ENCODE peak calls at places on chromosomes 12 and 14, in ten cellular contexts. One of them, this sample, is unnamed.
A peak's percentile ranks its signal among the peaks of the same experiment; 100 is the strongest.

GRCh38 chr12:22881878-22882277 is 256.9 kb downstream of the ETNK1 start:
- DNase-seq in fibroblast of the aortic adventitia: no peak
- DNase-seq in right lobe of liver: no peak
- DNase-seq in dorsolateral prefrontal cortex: no peak
- DNase-seq in SK-N-SH: no peak
- DNase-seq in ovary: no peak
- DNase-seq in nephron progenitor cell: no peak
- DNase-seq in activated CD8-positive, alpha-beta T cell treated with anti-CD3 and anti-CD28 coated beads for 36 hours: no peak
- DNase-seq in neural progenitor cell: no peak
- DNase-seq in transverse colon: no peak
- DNase-seq in this sample: no peak

GRCh38 chr14:51520087-51520486 is 131.6 kb upstream of the FRMD6 start:
- DNase-seq in activated CD8-positive, alpha-beta T cell treated with anti-CD3 and anti-CD28 coated beads for 36 hours: no peak
- DNase-seq in fibroblast of the aortic adventitia: peak; percentile 72
- DNase-seq in dorsolateral prefrontal cortex: no peak
- DNase-seq in right lobe of liver: no peak
- DNase-seq in SK-N-SH: no peak
- DNase-seq in neural progenitor cell: no peak
- DNase-seq in nephron progenitor cell: no peak
- DNase-seq in transverse colon: no peak
- DNase-seq in ovary: no peak
- DNase-seq in this sample: no peak

GRCh38 chr14:91327201-91327600 is 82.7 kb upstream of the GPR68 start:
- DNase-seq in right lobe of liver: no peak
- DNase-seq in transverse colon: no peak
- DNase-seq in nephron progenitor cell: no peak
- DNase-seq in dorsolateral prefrontal cortex: no peak
- DNase-seq in SK-N-SH: no peak
- DNase-seq in ovary: no peak
- DNase-seq in activated CD8-positive, alpha-beta T cell treated with anti-CD3 and anti-CD28 coated beads for 36 hours: no peak
- DNase-seq in fibroblast of the aortic adventitia: no peak
- DNase-seq in neural progenitor cell: no peak
- DNase-seq in this sample: no peak

GRCh38 chr12:18677189-18677588 is 60.6 kb downstream of the PLCZ1 start:
- DNase-seq in transverse colon: no peak
- DNase-seq in activated CD8-positive, alpha-beta T cell treated with anti-CD3 and anti-CD28 coated beads for 36 hours: no peak
- DNase-seq in fibroblast of the aortic adventitia: peak; percentile 58
- DNase-seq in SK-N-SH: no peak
- DNase-seq in ovary: no peak
- DNase-seq in right lobe of liver: no peak
- DNase-seq in dorsolateral prefrontal cortex: no peak
- DNase-seq in neural progenitor cell: no peak
- DNase-seq in nephron progenitor cell: no peak
- DNase-seq in this sample: no peak

GRCh38 chr14:103679351-103679750 is 35.9 kb downstream of the XRCC3 start:
- DNase-seq in right lobe of liver: peak; percentile 69
- DNase-seq in fibroblast of the aortic adventitia: no peak
- DNase-seq in SK-N-SH: peak; percentile 74
- DNase-seq in ovary: no peak
- DNase-seq in dorsolateral prefrontal cortex: no peak
- DNase-seq in neural progenitor cell: peak; percentile 51
- DNase-seq in activated CD8-positive, alpha-beta T cell treated with anti-CD3 and anti-CD28 coated beads for 36 hours: peak; percentile 71
- DNase-seq in transverse colon: peak; percentile 51
- DNase-seq in nephron progenitor cell: no peak
- DNase-seq in this sample: peak; percentile 79

GRCh38 chr12:87801860-87802720 is 227.1 kb downstream of the C12orf50 start:
- DNase-seq in activated CD8-positive, alpha-beta T cell treated with anti-CD3 and anti-CD28 coated beads for 36 hours: no peak
- DNase-seq in neural progenitor cell: no peak
- DNase-seq in dorsolateral prefrontal cortex: no peak
- DNase-seq in ovary: no peak
- DNase-seq in nephron progenitor cell: no peak
- DNase-seq in SK-N-SH: no peak
- DNase-seq in fibroblast of the aortic adventitia: peak; percentile 59
- DNase-seq in transverse colon: no peak
- DNase-seq in right lobe of liver: no peak
- DNase-seq in this sample: no peak

GRCh38 chr12:65500121-65500846 is 221.8 kb downstream of the MSRB3 start:
- DNase-seq in transverse colon: no peak
- DNase-seq in ovary: no peak
- DNase-seq in SK-N-SH: no peak
- DNase-seq in dorsolateral prefrontal cortex: no peak
- DNase-seq in activated CD8-positive, alpha-beta T cell treated with anti-CD3 and anti-CD28 coated beads for 36 hours: no peak
- DNase-seq in neural progenitor cell: no peak
- DNase-seq in nephron progenitor cell: no peak
- DNase-seq in fibroblast of the aortic adventitia: peak; percentile 70
- DNase-seq in right lobe of liver: no peak
- DNase-seq in this sample: no peak

GRCh38 chr12:62640910-62641448 is 174.4 kb downstream of the MON2 start:
- DNase-seq in SK-N-SH: no peak
- DNase-seq in neural progenitor cell: no peak
- DNase-seq in activated CD8-positive, alpha-beta T cell treated with anti-CD3 and anti-CD28 coated beads for 36 hours: peak; percentile 72
- DNase-seq in fibroblast of the aortic adventitia: no peak
- DNase-seq in transverse colon: no peak
- DNase-seq in nephron progenitor cell: no peak
- DNase-seq in dorsolateral prefrontal cortex: no peak
- DNase-seq in ovary: no peak
- DNase-seq in right lobe of liver: no peak
- DNase-seq in this sample: peak; percentile 69

GRCh38 chr12:98606367-98606985 is 13.0 kb downstream of the SLC25A3 start:
- DNase-seq in fibroblast of the aortic adventitia: no peak
- DNase-seq in SK-N-SH: no peak
- DNase-seq in nephron progenitor cell: no peak
- DNase-seq in right lobe of liver: no peak
- DNase-seq in activated CD8-positive, alpha-beta T cell treated with anti-CD3 and anti-CD28 coated beads for 36 hours: no peak
- DNase-seq in transverse colon: no peak
- DNase-seq in ovary: no peak
- DNase-seq in neural progenitor cell: no peak
- DNase-seq in dorsolateral prefrontal cortex: no peak
- DNase-seq in this sample: no peak
- TF ChIP-seq CTCF in fibroblast of the aortic adventitia: no peak
- TF ChIP-seq CTCF in SK-N-SH: peak; percentile 32
- TF ChIP-seq CTCF in nephron progenitor cell: no peak
- TF ChIP-seq CTCF in right lobe of liver: no peak
- TF ChIP-seq CTCF in activated CD8-positive, alpha-beta T cell treated with anti-CD3 and anti-CD28 coated beads for 36 hours: no peak
- TF ChIP-seq CTCF in transverse colon: no peak
- TF ChIP-seq CTCF in ovary: no peak
- TF ChIP-seq CTCF in neural progenitor cell: no peak
- TF ChIP-seq CTCF in dorsolateral prefrontal cortex: no peak
- TF ChIP-seq CTCF in this sample: peak; percentile 22

DNA sequence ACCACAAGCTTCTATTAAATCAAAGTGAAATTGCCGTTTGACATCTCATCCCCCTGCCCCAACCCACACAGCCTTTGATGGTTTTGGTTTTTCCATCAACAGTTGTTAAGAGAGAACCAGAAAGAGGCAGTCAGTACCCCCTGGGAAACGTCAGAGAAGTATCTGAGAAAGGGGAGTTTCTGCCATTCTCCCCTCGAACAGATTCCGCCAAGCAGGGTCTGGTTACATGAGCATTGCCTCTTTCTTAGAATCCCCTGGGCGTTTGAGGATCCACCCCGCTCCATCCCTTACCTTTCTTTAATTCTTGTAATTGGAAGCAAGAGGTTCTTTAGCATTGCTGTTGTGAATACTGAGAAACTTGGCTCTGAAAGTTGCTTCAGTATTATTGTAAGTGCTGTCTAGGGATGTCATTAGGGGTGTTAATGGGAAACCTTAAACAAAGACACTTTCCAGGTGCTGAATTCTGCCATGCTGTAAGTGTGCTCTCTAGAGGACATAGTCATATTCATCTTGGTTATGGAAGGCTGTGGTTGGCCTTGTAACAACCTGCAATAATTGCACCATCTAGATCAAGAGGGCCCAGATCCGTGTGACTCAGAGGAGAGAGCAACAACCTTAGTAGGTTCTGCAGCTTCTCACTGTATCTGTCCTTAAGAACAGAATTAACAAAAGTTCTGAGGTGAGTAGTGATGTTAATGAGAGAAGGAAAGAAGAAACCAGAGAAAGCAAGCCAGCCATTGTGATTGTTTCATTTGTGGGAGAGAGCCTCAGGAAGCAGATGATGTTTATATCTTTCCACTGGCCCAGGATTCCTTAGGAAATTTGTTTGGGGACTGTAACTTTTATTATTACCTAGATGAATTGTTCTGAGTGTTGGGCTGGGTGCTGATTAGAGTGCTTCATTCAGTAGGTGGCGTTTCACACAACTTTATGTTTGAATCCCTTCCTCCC is 8.9 kb downstream of the TMBIM6 start:
- DNase-seq in transverse colon: no peak
- DNase-seq in dorsolateral prefrontal cortex: no peak
- DNase-seq in right lobe of liver: no peak
- DNase-seq in SK-N-SH: no peak
- DNase-seq in activated CD8-positive, alpha-beta T cell treated with anti-CD3 and anti-CD28 coated beads for 36 hours: peak; percentile 85
- DNase-seq in fibroblast of the aortic adventitia: peak; percentile 86
- DNase-seq in neural progenitor cell: peak; percentile 14
- DNase-seq in ovary: no peak
- DNase-seq in nephron progenitor cell: no peak
- DNase-seq in this sample: no peak
- TF ChIP-seq CTCF in transverse colon: no peak
- TF ChIP-seq CTCF in dorsolateral prefrontal cortex: no peak
- TF ChIP-seq CTCF in right lobe of liver: no peak
- TF ChIP-seq CTCF in SK-N-SH: no peak
- TF ChIP-seq CTCF in activated CD8-positive, alpha-beta T cell treated with anti-CD3 and anti-CD28 coated beads for 36 hours: no peak
- TF ChIP-seq CTCF in fibroblast of the aortic adventitia: no peak
- TF ChIP-seq CTCF in neural progenitor cell: no peak
- TF ChIP-seq CTCF in ovary: no peak
- TF ChIP-seq CTCF in nephron progenitor cell: no peak
- TF ChIP-seq CTCF in this sample: peak; percentile 21

GRCh38 chr14:58133739-58134138 is 18.3 kb downstream of the ARMH4 start:
- DNase-seq in dorsolateral prefrontal cortex: no peak
- DNase-seq in nephron progenitor cell: no peak
- DNase-seq in right lobe of liver: no peak
- DNase-seq in SK-N-SH: no peak
- DNase-seq in ovary: no peak
- DNase-seq in fibroblast of the aortic adventitia: peak; percentile 54
- DNase-seq in transverse colon: no peak
- DNase-seq in neural progenitor cell: no peak
- DNase-seq in activated CD8-positive, alpha-beta T cell treated with anti-CD3 and anti-CD28 coated beads for 36 hours: no peak
- DNase-seq in this sample: no peak

GRCh38 chr14:58128416-58128815 is 23.6 kb downstream of the ARMH4 start:
- DNase-seq in neural progenitor cell: no peak
- DNase-seq in right lobe of liver: no peak
- DNase-seq in nephron progenitor cell: no peak
- DNase-seq in dorsolateral prefrontal cortex: no peak
- DNase-seq in transverse colon: no peak
- DNase-seq in activated CD8-positive, alpha-beta T cell treated with anti-CD3 and anti-CD28 coated beads for 36 hours: no peak
- DNase-seq in SK-N-SH: no peak
- DNase-seq in ovary: no peak
- DNase-seq in fibroblast of the aortic adventitia: no peak
- DNase-seq in this sample: no peak

GRCh38 chr14:58130121-58130782 is 21.8 kb downstream of the ARMH4 start:
- DNase-seq in transverse colon: no peak
- DNase-seq in ovary: no peak
- DNase-seq in nephron progenitor cell: no peak
- DNase-seq in right lobe of liver: no peak
- DNase-seq in dorsolateral prefrontal cortex: no peak
- DNase-seq in neural progenitor cell: no peak
- DNase-seq in fibroblast of the aortic adventitia: no peak
- DNase-seq in activated CD8-positive, alpha-beta T cell treated with anti-CD3 and anti-CD28 coated beads for 36 hours: no peak
- DNase-seq in SK-N-SH: no peak
- DNase-seq in this sample: no peak

GRCh38 chr14:58131386-58131785 is 20.6 kb downstream of the ARMH4 start:
- DNase-seq in ovary: no peak
- DNase-seq in neural progenitor cell: no peak
- DNase-seq in dorsolateral prefrontal cortex: no peak
- DNase-seq in transverse colon: no peak
- DNase-seq in SK-N-SH: no peak
- DNase-seq in activated CD8-positive, alpha-beta T cell treated with anti-CD3 and anti-CD28 coated beads for 36 hours: no peak
- DNase-seq in fibroblast of the aortic adventitia: peak; percentile 16
- DNase-seq in nephron progenitor cell: no peak
- DNase-seq in right lobe of liver: no peak
- DNase-seq in this sample: no peak

GRCh38 chr14:58129208-58129607 is 22.8 kb downstream of the ARMH4 start:
- DNase-seq in activated CD8-positive, alpha-beta T cell treated with anti-CD3 and anti-CD28 coated beads for 36 hours: no peak
- DNase-seq in right lobe of liver: no peak
- DNase-seq in nephron progenitor cell: no peak
- DNase-seq in ovary: no peak
- DNase-seq in neural progenitor cell: no peak
- DNase-seq in dorsolateral prefrontal cortex: no peak
- DNase-seq in SK-N-SH: no peak
- DNase-seq in transverse colon: no peak
- DNase-seq in fibroblast of the aortic adventitia: no peak
- DNase-seq in this sample: no peak
- TF ChIP-seq CTCF in activated CD8-positive, alpha-beta T cell treated with anti-CD3 and anti-CD28 coated beads for 36 hours: no peak
- TF ChIP-seq CTCF in right lobe of liver: peak; percentile 21
- TF ChIP-seq CTCF in nephron progenitor cell: no peak
- TF ChIP-seq CTCF in ovary: no peak
- TF ChIP-seq CTCF in neural progenitor cell: peak; percentile 39
- TF ChIP-seq CTCF in dorsolateral prefrontal cortex: no peak
- TF ChIP-seq CTCF in SK-N-SH: peak; percentile 43
- TF ChIP-seq CTCF in transverse colon: no peak
- TF ChIP-seq CTCF in fibroblast of the aortic adventitia: peak; percentile 16
- TF ChIP-seq CTCF in this sample: no peak

GRCh38 chr14:71231521-71232393 is 324.5 kb downstream of the PCNX1 start:
- DNase-seq in nephron progenitor cell: no peak
- DNase-seq in activated CD8-positive, alpha-beta T cell treated with anti-CD3 and anti-CD28 coated beads for 36 hours: peak; percentile 22
- DNase-seq in transverse colon: no peak
- DNase-seq in dorsolateral prefrontal cortex: no peak
- DNase-seq in neural progenitor cell: no peak
- DNase-seq in fibroblast of the aortic adventitia: no peak
- DNase-seq in SK-N-SH: peak; percentile 19
- DNase-seq in ovary: no peak
- DNase-seq in right lobe of liver: no peak
- DNase-seq in this sample: peak; percentile 39

GRCh38 chr14:71228711-71229110 is 321.5 kb downstream of the PCNX1 start:
- DNase-seq in right lobe of liver: no peak
- DNase-seq in neural progenitor cell: no peak
- DNase-seq in transverse colon: no peak
- DNase-seq in ovary: no peak
- DNase-seq in SK-N-SH: no peak
- DNase-seq in dorsolateral prefrontal cortex: no peak
- DNase-seq in fibroblast of the aortic adventitia: no peak
- DNase-seq in activated CD8-positive, alpha-beta T cell treated with anti-CD3 and anti-CD28 coated beads for 36 hours: no peak
- DNase-seq in nephron progenitor cell: no peak
- DNase-seq in this sample: no peak

GRCh38 chr14:71229875-71230274 is 322.6 kb downstream of the PCNX1 start:
- DNase-seq in ovary: no peak
- DNase-seq in dorsolateral prefrontal cortex: no peak
- DNase-seq in fibroblast of the aortic adventitia: no peak
- DNase-seq in nephron progenitor cell: no peak
- DNase-seq in right lobe of liver: no peak
- DNase-seq in SK-N-SH: no peak
- DNase-seq in activated CD8-positive, alpha-beta T cell treated with anti-CD3 and anti-CD28 coated beads for 36 hours: no peak
- DNase-seq in transverse colon: no peak
- DNase-seq in neural progenitor cell: no peak
- DNase-seq in this sample: no peak

GRCh38 chr14:71232506-71232905 is 325.2 kb downstream of the PCNX1 start:
- DNase-seq in ovary: no peak
- DNase-seq in nephron progenitor cell: no peak
- DNase-seq in SK-N-SH: no peak
- DNase-seq in fibroblast of the aortic adventitia: no peak
- DNase-seq in activated CD8-positive, alpha-beta T cell treated with anti-CD3 and anti-CD28 coated beads for 36 hours: no peak
- DNase-seq in transverse colon: no peak
- DNase-seq in dorsolateral prefrontal cortex: no peak
- DNase-seq in right lobe of liver: no peak
- DNase-seq in neural progenitor cell: no peak
- DNase-seq in this sample: no peak

DNA sequence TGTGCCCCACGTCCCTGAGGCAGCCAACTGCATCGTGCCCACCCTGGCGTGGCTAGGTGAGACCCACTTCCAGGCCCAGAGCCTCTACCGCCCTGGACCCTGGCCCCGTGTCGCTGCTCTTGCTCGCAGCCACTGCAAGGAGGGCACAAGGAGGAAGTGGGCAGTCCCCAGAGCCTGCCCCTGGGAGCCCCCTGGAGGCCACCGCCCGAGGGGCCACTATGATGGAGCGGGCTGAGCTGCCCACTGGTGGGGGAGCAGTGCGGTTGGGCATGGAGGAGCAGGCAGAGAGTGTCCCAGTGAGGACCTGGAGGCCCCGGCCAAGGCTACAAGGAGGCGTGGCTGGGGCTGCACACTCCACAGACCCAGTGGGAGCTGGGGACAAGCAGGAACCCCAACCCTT is 323.6 kb downstream of the PCNX1 start:
- DNase-seq in nephron progenitor cell: no peak
- DNase-seq in ovary: no peak
- DNase-seq in right lobe of liver: no peak
- DNase-seq in activated CD8-positive, alpha-beta T cell treated with anti-CD3 and anti-CD28 coated beads for 36 hours: no peak
- DNase-seq in transverse colon: no peak
- DNase-seq in neural progenitor cell: no peak
- DNase-seq in fibroblast of the aortic adventitia: no peak
- DNase-seq in SK-N-SH: no peak
- DNase-seq in dorsolateral prefrontal cortex: no peak
- DNase-seq in this sample: no peak
- TF ChIP-seq CTCF in nephron progenitor cell: no peak
- TF ChIP-seq CTCF in ovary: no peak
- TF ChIP-seq CTCF in right lobe of liver: no peak
- TF ChIP-seq CTCF in activated CD8-positive, alpha-beta T cell treated with anti-CD3 and anti-CD28 coated beads for 36 hours: no peak
- TF ChIP-seq CTCF in transverse colon: no peak
- TF ChIP-seq CTCF in neural progenitor cell: peak; percentile 11
- TF ChIP-seq CTCF in fibroblast of the aortic adventitia: no peak
- TF ChIP-seq CTCF in SK-N-SH: no peak
- TF ChIP-seq CTCF in dorsolateral prefrontal cortex: no peak
- TF ChIP-seq CTCF in this sample: no peak

This sample was measured in GM10248.